ENCODE peak calls at places on chromosomes 6 and 20, in ten cellular contexts. O, S, G, Y, T, D, E, Z, P and L are unnamed samples. For H3K36me3, the result is how much of the 10 kb centered on the place peaks cover.

GRCh38 chr6:154745243-154745642 is 12.0 kb downstream of the SCAF8 start:
- DNase-seq in O (no peak), S (no peak), G (no peak), Y (no peak), T (no peak), D (no peak), E (no peak), Z (no peak), P (no peak), L (no peak)

GRCh38 chr6:105795913-105796517 is 290.1 kb upstream of the PRDM1 start:
- DNase-seq in O (no peak), S (no peak), G (no peak), Y (no peak), T (no peak), D (no peak), E (no peak), Z (no peak), P (no peak), L (no peak)

GRCh38 chr20:52049001-52049731 is 142.4 kb downstream of the ZFP64 start:
- DNase-seq in O (no peak), S (no peak), G (no peak), Y (peak), T (no peak), D (no peak), E (no peak), Z (no peak), P (no peak), L (no peak)

GRCh38 chr20:33945391-33946079 is 48.2 kb upstream of the RALY start:
- DNase-seq in O (no peak), S (no peak), G (no peak), Y (peak), T (no peak), D (no peak), E (no peak), Z (no peak), P (no peak), L (no peak)

GRCh38 chr6:25889877-25890853 is 16.1 kb upstream of the SLC17A3 start:
- DNase-seq in O (no peak), S (no peak), G (peak), Y (peak), T (peak), D (peak), E (no peak), Z (peak), P (no peak), L (no peak)

GRCh38 chr6:57109905-57110304 is 19.9 kb downstream of the ZNF451 start:
- DNase-seq in O (no peak), S (no peak), G (no peak), Y (peak), T (no peak), D (no peak), E (no peak), Z (no peak), P (no peak), L (no peak)

GRCh38 chr20:14955396-14955795 is 618.0 kb upstream of the FLRT3 start:
- DNase-seq in O (no peak), S (no peak), G (no peak), Y (no peak), T (no peak), D (no peak), E (no peak), Z (peak), P (no peak), L (no peak)

GRCh38 chr6:74073429-74073828 is 377.4 kb downstream of the CD109 start:
- DNase-seq in O (no peak), S (no peak), G (no peak), Y (peak), T (no peak), D (no peak), E (no peak), Z (no peak), P (no peak), L (no peak)

GRCh38 chr20:986733-987355 is 15.3 kb downstream of the RSPO4 start:
- DNase-seq in O (peak), S (no peak), G (no peak), Y (no peak), T (no peak), D (no peak), E (no peak), Z (no peak), P (no peak), L (no peak)

GRCh38 chr20:59253779-59254319 is 46.6 kb upstream of the EDN3 start:
- DNase-seq in O (no peak), S (no peak), G (no peak), Y (no peak), T (no peak), D (no peak), E (no peak), Z (no peak), P (no peak), L (no peak)

GRCh38 chr6:40804905-40805304 is 217.7 kb upstream of the LRFN2 start:
- DNase-seq in O (no peak), S (no peak), G (no peak), Y (no peak), T (peak), D (no peak), E (no peak), Z (no peak), P (no peak), L (no peak)

GRCh38 chr6:127347188-127347587 is 3.8 kb upstream of the ECHDC1 start:
- DNase-seq in O (no peak), S (no peak), G (no peak), Y (no peak), T (no peak), D (no peak), E (no peak), Z (no peak), P (no peak), L (no peak)

GRCh38 chr6:2979819-2980464 is 8.6 kb upstream of the SERPINB6 start:
- DNase-seq in O (no peak), S (no peak), G (no peak), Y (no peak), T (peak), D (no peak), E (no peak), Z (no peak), P (no peak), L (peak)

GRCh38 chr6:53496797-53497196 is 48.1 kb downstream of the GCLC start:
- DNase-seq in O (no peak), S (no peak), G (no peak), Y (peak), T (no peak), D (no peak), E (no peak), Z (no peak), P (no peak), L (no peak)

GRCh38 chr6:91822581-91822980 is 1235.7 kb upstream of the MAP3K7 start:
- DNase-seq in O (no peak), S (no peak), G (no peak), Y (no peak), T (no peak), D (no peak), E (no peak), Z (no peak), P (no peak), L (no peak)

GRCh38 chr20:19937651-19938420 is 79.3 kb upstream of the NAA20 start:
- DNase-seq in O (no peak), S (no peak), G (no peak), Y (no peak), T (no peak), D (no peak), E (no peak), Z (no peak), P (no peak), L (no peak)

GRCh38 chr20:59779656-59780380 is 153.6 kb downstream of the SYCP2 start:
- DNase-seq in O (no peak), S (no peak), G (no peak), Y (no peak), T (peak), D (no peak), E (no peak), Z (no peak), P (no peak), L (no peak)

GRCh38 chr6:51268666-51269065 is 450.0 kb downstream of the TFAP2B start:
- DNase-seq in O (no peak), S (no peak), G (no peak), Y (no peak), T (no peak), D (no peak), E (no peak), Z (no peak), P (no peak), L (no peak)

GRCh38 chr6:37702314-37702713 is 4.6 kb upstream of the MDGA1 start:
- DNase-seq in O (no peak), S (no peak), G (no peak), Y (no peak), T (no peak), D (no peak), E (no peak), Z (peak), P (no peak), L (no peak)

GRCh38 chr6:37704923-37705238 is 7.2 kb upstream of the MDGA1 start:
- DNase-seq in O (no peak), S (no peak), G (no peak), Y (no peak), T (no peak), D (no peak), E (no peak), Z (no peak), P (no peak), L (no peak)

GRCh38 chr6:37704066-37704465 is 6.4 kb upstream of the MDGA1 start:
- DNase-seq in O (no peak), S (no peak), G (no peak), Y (no peak), T (no peak), D (no peak), E (no peak), Z (no peak), P (no peak), L (no peak)

GRCh38 chr6:37706749-37707148 is 9.1 kb upstream of the MDGA1 start:
- DNase-seq in O (no peak), S (no peak), G (no peak), Y (no peak), T (no peak), D (no peak), E (no peak), Z (no peak), P (no peak), L (no peak)

DNA sequence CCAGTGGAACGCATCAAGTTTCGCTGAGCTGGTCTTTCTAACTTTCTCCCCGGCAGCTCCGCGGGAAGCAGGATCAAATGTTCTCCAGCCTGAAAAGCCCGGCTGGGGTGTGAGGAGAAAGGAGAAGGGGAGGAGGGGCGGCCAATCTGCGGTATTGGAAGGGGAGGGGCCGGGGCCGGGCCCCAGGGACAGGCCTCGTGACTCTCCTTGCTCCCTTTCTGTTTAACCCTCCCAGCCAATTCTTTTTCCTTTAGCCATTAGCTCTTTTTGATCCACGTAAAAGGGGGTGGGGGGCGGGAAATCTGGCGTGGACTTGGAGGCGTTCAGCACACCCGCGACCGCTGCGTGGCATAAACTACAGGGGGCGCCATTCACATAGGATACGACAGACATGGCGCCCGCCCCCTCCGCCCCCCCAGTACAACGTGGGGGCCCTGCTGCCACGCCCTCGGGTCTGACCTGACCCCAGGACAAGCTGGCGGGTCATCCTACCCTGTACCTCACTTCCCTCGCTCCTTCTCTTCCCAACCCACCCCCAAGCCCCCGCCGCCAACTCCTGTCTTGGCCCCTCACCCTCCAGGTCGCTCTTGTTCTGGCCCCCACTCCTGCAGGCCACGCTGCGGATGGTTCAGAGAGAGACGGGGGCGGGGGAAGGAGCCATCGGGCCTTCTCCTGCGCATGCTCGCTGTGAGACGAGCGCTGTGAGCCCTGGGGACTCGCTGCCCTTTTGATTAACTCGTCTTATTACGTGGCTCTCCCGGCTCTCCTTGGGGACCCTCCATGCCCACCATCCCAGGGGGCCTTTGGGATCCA is 7.8 kb upstream of the MDGA1 start:
- DNase-seq in O (peak), S (peak), G (peak), Y (peak), T (peak), D (peak), E (peak), Z (peak), P (peak), L (peak)
- TF ChIP-seq CTCF in O (peak), S (peak), G (peak), Y (peak), T (peak), D (peak), E (peak), Z (peak), P (peak), L (peak)

DNA sequence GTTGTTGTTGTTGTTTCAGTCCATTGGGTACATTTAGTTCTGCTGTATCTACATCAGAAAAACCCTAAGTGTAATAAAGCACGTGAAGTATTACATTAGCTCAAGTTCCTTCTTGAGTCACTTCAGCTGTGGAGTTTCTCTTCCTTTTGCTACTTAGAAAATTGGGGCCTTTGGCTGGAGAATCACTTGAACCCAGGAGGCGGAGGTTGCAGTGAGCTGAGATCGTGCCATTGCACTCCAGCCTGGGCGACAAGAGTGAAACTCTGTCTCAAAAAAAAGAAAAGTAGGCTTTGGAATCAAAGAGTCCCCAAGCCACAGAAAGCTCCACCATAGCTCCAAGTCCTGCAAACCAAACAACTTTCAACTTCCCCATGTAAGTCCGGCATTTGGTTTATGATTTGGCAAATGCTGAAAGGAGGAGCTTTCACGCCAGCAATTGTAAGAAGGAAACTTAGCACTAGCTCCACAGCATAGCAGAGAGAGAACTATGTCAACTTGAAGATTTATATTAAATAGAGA is 56.5 kb upstream of the RNF144B start:
- DNase-seq in O (no peak), S (no peak), G (no peak), Y (no peak), T (no peak), D (peak), E (no peak), Z (no peak), P (no peak), L (no peak)
- TF ChIP-seq POLR2A in O (no peak), S (no peak), G (no peak), Y (no peak), T (no peak), D (no peak), E (no peak), Z (no peak), P (no peak), L (peak)

DNA sequence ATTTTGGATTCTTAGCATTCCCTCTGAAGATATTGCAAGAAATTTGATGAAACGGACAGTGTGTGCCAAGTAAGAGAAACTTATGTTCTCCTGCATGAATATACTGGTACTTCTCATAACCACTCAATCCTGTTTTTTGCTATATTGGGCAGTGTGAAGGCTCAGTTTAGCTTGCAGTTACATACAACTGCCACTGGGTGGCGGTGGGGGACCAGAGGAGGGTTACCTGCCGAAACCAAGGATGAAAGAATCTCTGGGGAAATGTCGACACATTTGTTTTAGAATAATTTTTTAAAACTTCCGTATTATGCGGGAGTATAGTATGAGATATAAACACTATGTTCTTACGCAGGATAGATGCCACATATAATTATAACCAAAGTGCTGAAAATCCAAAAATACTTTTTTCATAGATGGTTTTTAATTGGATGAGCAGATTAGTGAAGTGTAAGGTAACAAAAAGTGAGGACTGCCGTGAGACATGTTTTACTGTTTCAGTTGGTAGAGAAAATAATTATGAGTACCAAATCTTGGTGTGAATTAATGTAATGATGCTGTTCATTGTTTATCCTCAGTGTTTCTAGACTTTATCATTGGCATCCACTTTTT is 9.7 kb downstream of the TRMT11 start:
- DNase-seq in O (peak), S (peak), G (peak), Y (peak), T (peak), D (peak), E (peak), Z (peak), P (peak), L (peak)
- H3K36me3 ChIP-seq in O (under half), S (under half), G (under half), Y (under half), T (under half), D (under half), E (under half), Z (half or more), P (under half), L (under half)

GRCh38 chr6:168039301-168039700 is 39.7 kb downstream of the FRMD1 start:
- DNase-seq in O (no peak), S (no peak), G (no peak), Y (no peak), T (no peak), D (no peak), E (no peak), Z (no peak), P (no peak), L (no peak)
- TF ChIP-seq CTCF in O (no peak), S (no peak), G (no peak), Y (no peak), T (no peak), D (no peak), E (no peak), Z (no peak), P (no peak), L (no peak)

DNA sequence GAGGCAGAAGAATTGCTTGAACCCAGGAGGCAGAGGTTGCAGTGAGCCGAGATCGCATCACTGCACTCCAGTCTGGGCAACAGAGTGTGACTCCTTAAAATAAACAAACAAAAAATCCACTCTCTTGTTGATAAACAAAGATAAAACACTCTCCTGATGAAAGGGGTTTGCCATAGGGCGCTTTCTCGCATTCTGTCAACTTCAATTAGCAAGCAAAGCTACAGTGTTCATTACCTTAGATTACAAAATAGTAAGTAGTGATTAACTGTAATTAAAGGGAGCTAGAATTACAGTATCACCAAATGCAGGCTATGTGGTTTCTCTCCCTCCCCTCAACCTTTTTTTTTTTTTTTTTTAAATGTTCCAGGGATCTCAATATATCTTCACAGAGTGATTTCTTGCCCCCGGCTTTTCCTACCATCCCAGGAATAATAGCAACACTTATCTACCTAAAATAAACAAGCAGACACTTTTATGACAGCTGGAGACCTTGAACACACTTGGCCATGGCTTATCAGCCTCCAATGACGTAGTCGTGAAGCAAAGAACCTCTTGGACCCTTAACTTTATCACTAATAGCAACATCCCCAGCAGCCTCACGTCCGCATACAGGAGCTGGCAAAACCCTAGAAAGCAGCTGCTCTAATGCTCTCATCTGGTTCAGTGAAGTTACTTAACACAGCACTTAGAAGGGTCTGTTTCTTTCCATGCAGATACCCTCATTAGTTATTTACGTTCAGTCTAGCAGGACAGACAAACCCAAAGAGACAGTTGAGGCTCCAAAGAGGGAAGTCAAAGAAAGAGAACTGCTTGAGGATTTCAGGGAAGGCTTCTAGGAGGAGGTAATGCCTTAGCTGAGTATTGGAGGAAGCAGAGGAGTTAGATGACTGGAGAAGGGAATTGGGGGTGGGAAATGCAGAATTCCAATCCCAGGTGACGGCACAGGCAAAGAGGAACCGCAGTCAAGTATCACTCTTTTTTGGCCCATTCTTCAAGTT is 37.9 kb upstream of the NEDD9 start:
- DNase-seq in O (no peak), S (peak), G (peak), Y (peak), T (peak), D (peak), E (no peak), Z (no peak), P (no peak), L (no peak)
- TF ChIP-seq POLR2A in O (no peak), S (no peak), G (no peak), Y (no peak), T (no peak), D (no peak), E (no peak), Z (no peak), P (no peak), L (no peak)

GRCh38 chr20:63456429-63457284 is 15.8 kb downstream of the KCNQ2 start:
- DNase-seq in O (peak), S (no peak), G (no peak), Y (no peak), T (peak), D (peak), E (no peak), Z (no peak), P (no peak), L (no peak)
- H3K36me3 ChIP-seq in O (under half), S (under half), G (under half), Y (under half), T (under half), D (under half), E (under half), Z (under half), P (under half), L (under half)